ENCODE peak calls at places on chromosomes 3 and 15, in six cellular contexts. E, J, G, A, K and B are unnamed samples.

GRCh38 chr3:166284994-166285393 is 447.8 kb upstream of the BCHE start:
- DNase-seq in E (no peak), J (no peak), G (no peak), A (peak), K (no peak), B (no peak)

GRCh38 chr15:69290346-69291164 is 8.2 kb upstream of the PAQR5 start:
- DNase-seq in E (no peak), J (no peak), G (no peak), A (no peak), K (no peak), B (no peak)

GRCh38 chr3:50525987-50526386 is 22.6 kb upstream of the CACNA2D2 start:
- DNase-seq in E (peak), J (no peak), G (no peak), A (peak), K (no peak), B (peak)

GRCh38 chr15:88894348-88894818 is 961 bp downstream of the HAPLN3 start:
- DNase-seq in E (peak), J (peak), G (no peak), A (peak), K (no peak), B (peak)

GRCh38 chr3:190099099-190099498 is 21.6 kb downstream of the P3H2 start:
- DNase-seq in E (no peak), J (no peak), G (no peak), A (no peak), K (no peak), B (no peak)

GRCh38 chr15:44798815-44799214 is 62.5 kb downstream of the TRIM69 start:
- DNase-seq in E (no peak), J (no peak), G (no peak), A (peak), K (no peak), B (peak)

GRCh38 chr3:44056446-44057240 is 185.0 kb upstream of the TOPAZ1 start:
- DNase-seq in E (no peak), J (no peak), G (no peak), A (no peak), K (no peak), B (no peak)

GRCh38 chr15:50854594-50855490 is 53.6 kb upstream of the AP4E1 start:
- DNase-seq in E (no peak), J (no peak), G (no peak), A (no peak), K (no peak), B (no peak)

GRCh38 chr3:104907507-104907906 is 459.2 kb upstream of the ALCAM start:
- DNase-seq in E (no peak), J (no peak), G (no peak), A (peak), K (peak), B (no peak)

GRCh38 chr15:50009634-50010033 is 109.4 kb downstream of the ATP8B4 start:
- DNase-seq in E (no peak), J (no peak), G (no peak), A (no peak), K (no peak), B (peak)

GRCh38 chr15:73346735-73347312 is 21.9 kb downstream of the HCN4 start:
- DNase-seq in E (peak), J (no peak), G (no peak), A (peak), K (no peak), B (peak)

GRCh38 chr3:183285828-183286457 is 32.9 kb downstream of the B3GNT5 start:
- DNase-seq in E (peak), J (peak), G (peak), A (peak), K (peak), B (peak)

GRCh38 chr3:195774917-195775316 is 36.8 kb downstream of the MUC4 start:
- DNase-seq in E (peak), J (peak), G (peak), A (peak), K (no peak), B (peak)

GRCh38 chr3:69292959-69293574 is 92.8 kb downstream of the FRMD4B start:
- DNase-seq in E (no peak), J (no peak), G (no peak), A (no peak), K (no peak), B (no peak)

GRCh38 chr3:188863999-188864406 is 307.8 kb upstream of the TPRG1 start:
- DNase-seq in E (no peak), J (no peak), G (no peak), A (no peak), K (peak), B (no peak)

GRCh38 chr15:43777293-43777819 is 590 bp upstream of the ELL3 start:
- DNase-seq in E (peak), J (peak), G (peak), A (peak), K (peak), B (peak)

GRCh38 chr15:77354064-77354463 is 65.8 kb downstream of the PEAK1 start:
- DNase-seq in E (no peak), J (no peak), G (no peak), A (peak), K (no peak), B (no peak)

GRCh38 chr3:43784640-43785011 is 93.9 kb downstream of the ABHD5 start:
- DNase-seq in E (no peak), J (no peak), G (no peak), A (no peak), K (no peak), B (no peak)

GRCh38 chr15:35774653-35775052 is 228.7 kb upstream of the DPH6 start:
- DNase-seq in E (no peak), J (no peak), G (no peak), A (no peak), K (no peak), B (no peak)

GRCh38 chr3:108202834-108203233 is 19.4 kb downstream of the IFT57 start:
- DNase-seq in E (peak), J (no peak), G (no peak), A (no peak), K (no peak), B (peak)

GRCh38 chr3:186270711-186271110 is 91.3 kb downstream of the DGKG start:
- DNase-seq in E (no peak), J (peak), G (no peak), A (no peak), K (no peak), B (no peak)

GRCh38 chr3:56737001-56737400 is 53.9 kb upstream of the TASOR start:
- DNase-seq in E (no peak), J (no peak), G (peak), A (no peak), K (no peak), B (no peak)

GRCh38 chr3:69172058-69172457 is 49.7 kb upstream of the LMOD3 start:
- DNase-seq in E (no peak), J (no peak), G (no peak), A (no peak), K (no peak), B (no peak)

GRCh38 chr15:22878103-22878502 is 39.6 kb downstream of the NIPA2 start:
- DNase-seq in E (no peak), J (no peak), G (no peak), A (no peak), K (no peak), B (no peak)

GRCh38 chr3:117630885-117631284 is 921.3 kb downstream of the TUSC7 start:
- DNase-seq in E (no peak), J (no peak), G (no peak), A (no peak), K (no peak), B (no peak)

GRCh38 chr3:54653456-54654195 is 274.2 kb downstream of the LRTM1 start:
- DNase-seq in E (no peak), J (no peak), G (no peak), A (no peak), K (no peak), B (no peak)

GRCh38 chr3:60198179-60198578 is 1053.1 kb downstream of the FHIT start:
- DNase-seq in E (no peak), J (no peak), G (no peak), A (no peak), K (no peak), B (no peak)

GRCh38 chr3:127520993-127521392 is 69.5 kb downstream of the TPRA1 start:
- DNase-seq in E (no peak), J (no peak), G (no peak), A (peak), K (no peak), B (no peak)

GRCh38 chr3:83230376-83230775 is 1468.9 kb upstream of the GBE1 start:
- DNase-seq in E (no peak), J (no peak), G (no peak), A (no peak), K (no peak), B (no peak)

GRCh38 chr3:78003090-78003489 is 963.2 kb downstream of the ROBO2 start:
- DNase-seq in E (no peak), J (no peak), G (no peak), A (peak), K (no peak), B (no peak)

GRCh38 chr3:42236611-42237010 is 29.4 kb downstream of the CCK start:
- DNase-seq in E (no peak), J (no peak), G (no peak), A (no peak), K (no peak), B (no peak)